ENCODE peak calls at places on chromosomes 5 and 9, in five cellular contexts. Q is left ventricle myocardium inferior; K is breast epithelium; J is CD4-positive, alpha-beta memory T cell; M is SJSA1. V is an unnamed sample.

GRCh38 chr5:180455872-180456271 is 38.3 kb upstream of the CNOT6 start:
- DNase-seq in Q (no peak), K (no peak), J (no peak), M (no peak), V (no peak)

GRCh38 chr5:101991486-101991885 is 304.6 kb downstream of the SLCO4C1 start:
- DNase-seq in Q (no peak), K (no peak), J (no peak), M (no peak), V (peak)

GRCh38 chr5:107553063-107553676 is 117.6 kb downstream of the EFNA5 start:
- DNase-seq in Q (no peak), K (no peak), J (no peak), M (peak), V (no peak)

GRCh38 chr5:113151641-113152040 is 175.0 kb downstream of the DCP2 start:
- DNase-seq in Q (no peak), K (no peak), J (no peak), M (no peak), V (no peak)

GRCh38 chr9:106921341-106921899 is 58.5 kb downstream of the ZNF462 start:
- DNase-seq in Q (no peak), K (no peak), J (peak), M (peak), V (no peak)

GRCh38 chr5:34452170-34452828 is 203.8 kb upstream of the RAI14 start:
- DNase-seq in Q (no peak), K (no peak), J (no peak), M (no peak), V (no peak)

GRCh38 chr9:88256216-88256615 is 117.9 kb upstream of the SPATA31C2 start:
- DNase-seq in Q (no peak), K (no peak), J (no peak), M (no peak), V (no peak)

GRCh38 chr5:159855476-159856157 is 60.7 kb upstream of the ADRA1B start:
- DNase-seq in Q (peak), K (no peak), J (no peak), M (no peak), V (no peak)

GRCh38 chr5:142063878-142064331 is 44.7 kb upstream of the NDFIP1 start:
- DNase-seq in Q (peak), K (no peak), J (peak), M (peak), V (no peak)

GRCh38 chr5:72407541-72407940 is 87.4 kb downstream of the PTCD2 start:
- DNase-seq in Q (no peak), K (no peak), J (no peak), M (no peak), V (no peak)

GRCh38 chr5:139814704-139815280 is 19.2 kb downstream of the PSD2 start:
- DNase-seq in Q (no peak), K (no peak), J (no peak), M (no peak), V (no peak)

GRCh38 chr5:172887735-172888134 is 53.7 kb downstream of the ERGIC1 start:
- DNase-seq in Q (no peak), K (no peak), J (no peak), M (no peak), V (no peak)

GRCh38 chr5:17432571-17432970 is 65.5 kb upstream of the TAF11L2 start:
- DNase-seq in Q (no peak), K (no peak), J (no peak), M (no peak), V (no peak)

DNA sequence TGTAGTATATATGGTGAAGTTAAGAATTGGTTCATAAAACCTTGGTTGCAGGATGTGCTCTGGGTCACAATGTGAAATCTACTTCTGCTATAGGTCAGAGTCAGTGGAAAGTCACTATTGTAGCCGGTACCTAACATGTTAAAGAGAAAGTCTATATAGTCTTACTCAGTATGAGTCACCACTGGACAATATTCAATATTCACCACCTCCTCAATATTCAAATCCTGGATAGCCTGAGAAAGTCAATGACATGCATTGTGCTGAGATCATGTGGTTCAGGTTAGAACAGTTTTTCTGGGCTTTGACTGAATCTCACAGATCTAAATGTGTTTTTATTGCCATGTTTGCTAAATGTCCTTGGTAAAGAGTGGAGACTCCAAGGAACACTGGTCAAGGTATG is 108.8 kb downstream of the HMHB1 start:
- DNase-seq in Q (no peak), K (no peak), J (no peak), M (no peak), V (no peak)
- H3K27ac ChIP-seq in Q (no peak), K (no peak), J (no peak), M (peak), V (peak)

DNA sequence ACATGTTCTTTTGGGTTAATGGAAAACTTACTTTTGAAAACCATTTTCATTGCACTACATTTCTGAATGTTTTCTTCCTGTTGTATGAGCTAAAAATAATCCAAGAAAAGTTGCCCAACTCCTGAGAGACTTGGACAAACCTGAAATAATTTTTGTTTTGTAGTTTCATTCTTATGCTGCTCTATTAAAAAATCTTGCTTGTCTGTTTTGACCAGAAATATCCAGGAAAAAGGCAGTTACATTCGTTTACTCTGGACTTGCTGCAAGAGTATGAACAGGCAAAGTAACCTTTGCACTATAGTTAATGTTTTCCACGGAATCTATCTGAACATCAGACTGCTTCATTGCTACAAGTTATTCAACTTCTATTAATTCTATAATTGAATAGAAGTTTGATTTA is 200.1 kb upstream of the DAB2 start:
- DNase-seq in Q (no peak), K (no peak), J (no peak), M (no peak), V (no peak)
- H3K27ac ChIP-seq in Q (no peak), K (peak), J (no peak), M (no peak), V (peak)

DNA sequence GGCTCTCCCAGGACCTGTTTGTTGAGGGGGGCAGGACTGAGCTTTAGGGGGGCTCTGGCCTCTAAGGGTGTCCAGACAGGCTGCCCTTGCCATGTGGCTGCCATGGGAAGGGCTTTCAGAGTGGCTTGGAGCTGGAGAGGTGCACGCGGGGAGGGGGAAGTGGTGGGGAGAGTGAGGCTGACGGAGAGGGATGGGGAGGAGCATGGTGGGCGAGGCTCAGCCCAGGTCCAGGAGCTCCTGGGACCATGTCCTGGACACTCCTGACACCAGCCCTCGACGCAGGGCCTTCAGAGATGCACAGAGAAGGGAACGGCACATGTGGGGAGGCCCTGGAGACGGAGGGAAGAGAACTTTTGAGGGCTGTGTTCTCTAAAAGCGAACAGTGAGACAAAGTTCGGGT is 2.4 kb downstream of the SPAAR start:
- DNase-seq in Q (peak), K (no peak), J (no peak), M (no peak), V (no peak)
- H3K27ac ChIP-seq in Q (peak), K (peak), J (no peak), M (no peak), V (no peak)

GRCh38 chr5:67133217-67133616 is 63.4 kb downstream of the CD180 start:
- DNase-seq in Q (no peak), K (no peak), J (no peak), M (no peak), V (no peak)
- H3K27ac ChIP-seq in Q (no peak), K (no peak), J (no peak), M (no peak), V (no peak)

GRCh38 chr5:151189151-151189550 is 31.6 kb upstream of the ANXA6 start:
- DNase-seq in Q (no peak), K (no peak), J (no peak), M (no peak), V (no peak)

GRCh38 chr5:151196556-151197290 is 27.2 kb downstream of the CCDC69 start:
- DNase-seq in Q (no peak), K (no peak), J (no peak), M (no peak), V (no peak)

GRCh38 chr5:151192626-151193025 is 31.3 kb downstream of the CCDC69 start:
- DNase-seq in Q (no peak), K (no peak), J (no peak), M (no peak), V (no peak)

GRCh38 chr5:151195622-151196021 is 28.3 kb downstream of the CCDC69 start:
- DNase-seq in Q (no peak), K (no peak), J (no peak), M (no peak), V (no peak)

DNA sequence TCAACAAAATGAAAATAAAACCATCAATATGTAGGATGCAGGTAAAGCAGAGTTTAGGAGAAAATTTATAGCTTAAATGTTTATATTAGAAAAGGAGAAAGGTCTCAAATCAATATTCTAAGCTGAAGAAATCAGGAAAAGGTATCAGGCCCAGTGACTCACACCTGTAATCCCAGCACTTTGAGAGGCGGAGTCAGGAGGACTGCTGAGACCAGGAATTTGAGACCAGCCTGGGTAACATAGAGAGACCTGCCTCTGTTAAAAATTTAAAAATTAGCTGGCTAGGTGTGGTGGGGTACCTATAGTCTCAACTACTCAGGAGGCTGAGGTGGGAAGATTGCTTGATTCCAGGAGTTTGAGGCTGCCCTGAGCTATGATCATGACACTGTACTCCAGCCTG is 32.2 kb downstream of the CCDC69 start:
- DNase-seq in Q (no peak), K (no peak), J (no peak), M (no peak), V (no peak)
- H3K27ac ChIP-seq in Q (no peak), K (no peak), J (no peak), M (no peak), V (no peak)

GRCh38 chr9:129009584-129010141 is 18.5 kb downstream of the SH3GLB2 start:
- DNase-seq in Q (no peak), K (no peak), J (no peak), M (no peak), V (no peak)

GRCh38 chr9:129007766-129008468 is 20.2 kb downstream of the SH3GLB2 start:
- DNase-seq in Q (no peak), K (no peak), J (no peak), M (no peak), V (no peak)

GRCh38 chr9:129007035-129007765 is 20.9 kb downstream of the SH3GLB2 start:
- DNase-seq in Q (peak), K (no peak), J (no peak), M (no peak), V (no peak)

GRCh38 chr9:129008986-129009583 is 19.0 kb downstream of the SH3GLB2 start:
- DNase-seq in Q (no peak), K (no peak), J (no peak), M (no peak), V (no peak)

GRCh38 chr9:129008469-129008965 is 19.6 kb downstream of the SH3GLB2 start:
- DNase-seq in Q (no peak), K (no peak), J (no peak), M (no peak), V (no peak)
- H3K27ac ChIP-seq in Q (no peak), K (no peak), J (no peak), M (no peak), V (no peak)

GRCh38 chr5:131386779-131387178 is 122.9 kb downstream of the CDC42SE2 start:
- DNase-seq in Q (no peak), K (no peak), J (no peak), M (no peak), V (no peak)
- H3K27ac ChIP-seq in Q (peak), K (no peak), J (peak), M (no peak), V (no peak)

GRCh38 chr5:122310886-122311285 is 1.2 kb upstream of the SNCAIP start:
- DNase-seq in Q (no peak), K (no peak), J (no peak), M (no peak), V (no peak)
- H3K27ac ChIP-seq in Q (peak), K (peak), J (no peak), M (no peak), V (no peak)

DNA sequence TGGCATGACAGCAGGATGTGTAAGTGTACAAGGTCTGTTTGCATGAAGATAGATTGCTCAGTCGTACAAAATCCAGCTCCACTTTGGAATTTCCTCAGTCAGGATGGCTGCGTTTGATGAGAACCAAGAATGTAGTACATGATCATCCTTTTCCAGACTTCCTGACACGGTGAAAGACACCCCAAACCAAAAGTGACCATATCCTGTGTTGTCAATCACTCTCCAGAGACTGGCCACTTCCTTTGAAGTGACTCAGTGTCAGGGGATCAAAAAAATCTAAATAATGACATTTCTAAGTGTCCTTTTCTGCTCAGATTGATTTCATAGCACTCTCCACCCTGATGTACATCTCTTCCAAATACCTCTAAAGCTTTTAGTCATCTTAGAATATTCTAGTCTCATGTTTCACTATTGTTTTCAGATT is 213.4 kb downstream of the PLK2 start:
- DNase-seq in Q (no peak), K (no peak), J (no peak), M (peak), V (no peak)
- H3K27ac ChIP-seq in Q (peak), K (no peak), J (no peak), M (peak), V (no peak)

GRCh38 chr5:94793113-94793815 is 174.8 kb downstream of the SLF1 start:
- DNase-seq in Q (no peak), K (no peak), J (peak), M (peak), V (no peak)

GRCh38 chr5:94791787-94792186 is 173.3 kb downstream of the SLF1 start:
- DNase-seq in Q (no peak), K (no peak), J (no peak), M (no peak), V (no peak)

GRCh38 chr5:94793816-94794198 is 175.3 kb downstream of the SLF1 start:
- DNase-seq in Q (no peak), K (no peak), J (no peak), M (no peak), V (no peak)

GRCh38 chr5:94785111-94785510 is 166.6 kb downstream of the SLF1 start:
- DNase-seq in Q (no peak), K (no peak), J (no peak), M (no peak), V (no peak)

DNA sequence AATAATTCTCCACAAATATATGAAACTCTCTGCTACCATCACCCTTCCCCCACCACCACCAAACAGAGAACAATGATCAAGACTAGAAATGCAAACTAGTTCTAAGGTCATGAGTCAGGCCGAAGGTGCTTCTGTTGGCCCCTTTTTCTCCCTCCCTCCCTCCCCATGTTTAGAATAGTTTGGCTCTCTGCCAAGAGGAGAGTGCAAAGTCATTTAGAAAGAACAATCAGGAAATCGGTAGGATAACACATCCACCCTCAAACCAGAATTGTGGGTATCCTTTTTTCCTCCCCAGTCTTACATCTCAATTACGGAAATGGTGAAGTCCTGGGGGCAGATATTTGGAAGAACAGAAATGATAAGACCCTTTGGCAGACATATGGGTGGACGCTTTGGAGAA is 170.1 kb downstream of the SLF1 start:
- DNase-seq in Q (no peak), K (no peak), J (no peak), M (no peak), V (no peak)
- H3K27ac ChIP-seq in Q (no peak), K (no peak), J (no peak), M (no peak), V (no peak)

V was measured in epithelial cell of prostate.